ENCODE peak calls at places on chromosome 5, in four cellular contexts. N is neural crest cell, T is cerebellar cortex, Q is T-helper 17 cell. Z is an unnamed sample.

GRCh38 chr5:171747061-171747859 is 38.4 kb upstream of the SMIM23 start:
- DNase-seq in N (no peak), T (no peak), Q (no peak), Z (no peak)

GRCh38 chr5:1638658-1639400 is 115.1 kb upstream of the LPCAT1 start:
- DNase-seq in N (no peak), Q (no peak), T (no peak), Z (no peak)

GRCh38 chr5:112479418-112479817 is 60.3 kb upstream of the EPB41L4A start:
- DNase-seq in Q (no peak), N (no peak), T (no peak), Z (no peak)

GRCh38 chr5:171647043-171647899 is 138.3 kb upstream of the SMIM23 start:
- DNase-seq in T (no peak), Q (no peak), N (no peak), Z (no peak)

GRCh38 chr5:84249918-84250635 is 134.6 kb downstream of the EDIL3 start:
- DNase-seq in T (no peak), Q (no peak), N (no peak), Z (no peak)

GRCh38 chr5:111511174-111512025 is 935 bp downstream of the STARD4 start:
- DNase-seq in Q (no peak), N (no peak), T (peak), Z (no peak)

GRCh38 chr5:40478766-40479165 is 200.9 kb upstream of the PTGER4 start:
- DNase-seq in Q (no peak), N (no peak), T (no peak), Z (no peak)

GRCh38 chr5:14640765-14641164 is 23.8 kb upstream of the OTULIN start:
- DNase-seq in T (no peak), N (no peak), Q (no peak), Z (no peak)

GRCh38 chr5:140005145-140005591 is 37.9 kb downstream of the NRG2 start:
- DNase-seq in T (peak), N (no peak), Q (no peak), Z (no peak)

GRCh38 chr5:119570935-119571334 is 58.4 kb upstream of the FAM170A start:
- DNase-seq in Q (no peak), T (no peak), N (no peak), Z (no peak)

GRCh38 chr5:77156379-77156778 is 54.1 kb upstream of the PDE8B start:
- DNase-seq in T (no peak), Q (no peak), N (no peak), Z (no peak)

GRCh38 chr5:117266237-117266725 is 691.7 kb upstream of the SEMA6A start:
- DNase-seq in T (no peak), N (no peak), Q (no peak), Z (no peak)

GRCh38 chr5:175517824-175518450 is 39.6 kb downstream of the SFXN1 start:
- DNase-seq in Q (no peak), N (no peak), T (no peak), Z (no peak)

GRCh38 chr5:54673523-54674225 is 156.1 kb downstream of the SNX18 start:
- DNase-seq in Q (no peak), T (no peak), N (no peak), Z (no peak)

GRCh38 chr5:139841549-139841948 is 45.9 kb downstream of the PSD2 start:
- DNase-seq in N (no peak), Q (no peak), T (no peak), Z (no peak)

GRCh38 chr5:158320178-158320674 is 461.3 kb upstream of the CLINT1 start:
- DNase-seq in T (no peak), Q (no peak), N (no peak), Z (no peak)

GRCh38 chr5:134851307-134851923 is 5.6 kb downstream of the C5orf24 start:
- DNase-seq in T (peak), Q (no peak), N (no peak), Z (no peak)

GRCh38 chr5:43780586-43780985 is 177.6 kb downstream of the NNT start:
- DNase-seq in Q (no peak), N (no peak), T (no peak), Z (no peak)

GRCh38 chr5:55691265-55692105 is 20.6 kb downstream of the SLC38A9 start:
- DNase-seq in N (no peak), Q (no peak), T (peak), Z (peak)

GRCh38 chr5:116097301-116097700 is 12.5 kb downstream of the COMMD10 start:
- DNase-seq in T (no peak), N (no peak), Q (no peak), Z (no peak)

GRCh38 chr5:150523472-150524350 is 15.8 kb downstream of the NDST1 start:
- DNase-seq in T (peak), Q (no peak), N (peak), Z (peak)